ENCODE peak calls at places on chromosomes 12 and 14, in eight cellular contexts. D is heart left ventricle, Z is adrenal gland, F is esophagus squamous epithelium, J is left ventricle myocardium inferior, O is Caco-2, X is lung, A is neural progenitor cell. B is an unnamed sample. For H3K4me1 and H3K27me3, the result is how much of the 10 kb centered on the place peaks cover.

GRCh38 chr12:12302976-12303375 is 36.1 kb upstream of the LRP6 start:
- DNase-seq in Z (no peak), X (no peak), F (no peak), O (no peak), D (no peak), A (no peak), J (no peak), B (no peak)

GRCh38 chr14:101072070-101072469 is 168.5 kb upstream of the RTL1 start:
- DNase-seq in D (no peak), O (no peak), A (no peak), Z (no peak), J (no peak), F (no peak), X (no peak), B (no peak)

GRCh38 chr14:70721542-70721941 is 79.8 kb downstream of the TTC9 start:
- DNase-seq in O (no peak), A (no peak), Z (no peak), X (no peak), J (no peak), F (no peak), D (no peak), B (no peak)

GRCh38 chr12:12018454-12018853 is 52.3 kb upstream of the BCL2L14 start:
- DNase-seq in A (no peak), X (no peak), J (no peak), F (no peak), D (no peak), Z (no peak), O (peak), B (no peak)

GRCh38 chr12:25852792-25853191 is 105.7 kb upstream of the RASSF8 start:
- DNase-seq in X (no peak), D (no peak), Z (no peak), O (no peak), F (no peak), A (no peak), J (no peak), B (no peak)

GRCh38 chr12:77116277-77116676 is 50.9 kb upstream of the E2F7 start:
- DNase-seq in D (no peak), Z (no peak), J (no peak), F (no peak), O (no peak), A (no peak), X (no peak), B (no peak)

GRCh38 chr12:58285551-58285950 is 344.2 kb downstream of the ATP23 start:
- DNase-seq in X (no peak), J (no peak), O (no peak), A (peak), F (no peak), Z (no peak), D (no peak), B (peak)

GRCh38 chr14:101885254-101885576 is 79.2 kb upstream of the DYNC1H1 start:
- DNase-seq in J (no peak), A (no peak), X (no peak), O (no peak), F (no peak), D (no peak), Z (no peak), B (no peak)

GRCh38 chr12:10218021-10218420 is 5.3 kb downstream of the GABARAPL1 start:
- DNase-seq in X (no peak), Z (no peak), J (no peak), A (no peak), D (no peak), F (no peak), O (no peak), B (no peak)

GRCh38 chr14:59017285-59017965 is 171.0 kb upstream of the DAAM1 start:
- DNase-seq in D (no peak), O (no peak), Z (no peak), F (no peak), A (no peak), J (no peak), X (no peak), B (no peak)

GRCh38 chr14:73727181-73727580 is 13.0 kb upstream of the PNMA1 start:
- DNase-seq in D (no peak), J (no peak), Z (no peak), O (no peak), X (no peak), F (no peak), A (no peak), B (no peak)

GRCh38 chr12:31301311-31301710 is 24.6 kb downstream of the SINHCAF start:
- DNase-seq in O (no peak), Z (no peak), A (no peak), D (no peak), J (no peak), X (no peak), F (no peak), B (no peak)

GRCh38 chr12:121575051-121575450 is 5.8 kb downstream of the KDM2B start:
- DNase-seq in D (no peak), F (no peak), O (no peak), A (no peak), Z (no peak), J (no peak), X (no peak), B (no peak)

GRCh38 chr14:93269341-93270068 is 62.4 kb downstream of the UBR7 start:
- DNase-seq in A (peak), F (no peak), J (no peak), O (no peak), Z (no peak), D (no peak), X (no peak), B (no peak)

GRCh38 chr12:84689638-84690037 is 223.0 kb downstream of the SLC6A15 start:
- DNase-seq in A (no peak), J (no peak), Z (no peak), O (no peak), D (no peak), X (no peak), F (no peak), B (no peak)

GRCh38 chr12:75207338-75208083 is 2.1 kb downstream of the KCNC2 start:
- DNase-seq in A (peak), O (no peak), D (peak), J (no peak), Z (no peak), X (no peak), F (no peak), B (no peak)

GRCh38 chr14:89032086-89032649 is 207.7 kb downstream of the TTC8 start:
- DNase-seq in X (no peak), F (no peak), O (no peak), J (no peak), A (no peak), D (no peak), Z (no peak), B (no peak)

GRCh38 chr14:99267871-99268775 is 3.9 kb downstream of the BCL11B start:
- DNase-seq in A (no peak), Z (no peak), O (no peak), D (no peak), J (no peak), F (no peak), X (no peak), B (no peak)

GRCh38 chr14:54767450-54767849 is 135.2 kb downstream of the GCH1 start:
- DNase-seq in D (no peak), X (no peak), F (no peak), O (no peak), A (no peak), J (no peak), Z (no peak), B (no peak)

GRCh38 chr14:33578461-33579216 is 372.2 kb downstream of the EGLN3 start:
- DNase-seq in X (no peak), J (no peak), Z (no peak), D (no peak), O (no peak), F (no peak), A (no peak), B (no peak)

GRCh38 chr12:101923049-101923718 is 45.8 kb downstream of the DRAM1 start:
- DNase-seq in O (no peak), A (no peak), F (no peak), D (no peak), J (no peak), Z (no peak), X (no peak), B (no peak)

GRCh38 chr14:69715725-69716482 is 51.0 kb upstream of the SRSF5 start:
- DNase-seq in A (no peak), J (peak), X (peak), F (no peak), O (no peak), Z (peak), D (no peak), B (no peak)

DNA sequence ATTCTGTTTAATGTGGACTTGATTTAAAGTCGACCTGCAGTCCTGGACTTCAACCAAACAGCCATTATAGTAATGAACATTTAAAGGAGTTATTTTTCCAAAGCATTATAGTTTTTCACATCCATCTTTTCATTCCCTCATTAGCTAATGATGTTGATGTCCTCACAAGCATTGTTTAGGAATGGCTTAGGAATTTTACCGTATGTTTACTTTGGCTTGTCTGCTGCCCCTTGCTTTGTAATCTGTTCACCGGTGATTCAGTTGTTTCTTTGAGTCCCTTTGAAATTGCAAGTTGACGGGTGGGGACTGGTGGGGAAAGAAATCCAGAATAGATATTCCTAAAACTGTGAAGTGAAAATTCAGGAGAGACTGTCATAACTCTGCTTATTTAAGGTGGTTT is 25.4 kb downstream of the PRKCH start:
- DNase-seq in Z (no peak), X (no peak), A (no peak), J (no peak), D (no peak), O (no peak), F (no peak), B (no peak)
- H3K4me1 ChIP-seq in Z (under half), X (under half), A (under half), J (half or more), D (under half), O (under half), F (under half), B (under half)

DNA sequence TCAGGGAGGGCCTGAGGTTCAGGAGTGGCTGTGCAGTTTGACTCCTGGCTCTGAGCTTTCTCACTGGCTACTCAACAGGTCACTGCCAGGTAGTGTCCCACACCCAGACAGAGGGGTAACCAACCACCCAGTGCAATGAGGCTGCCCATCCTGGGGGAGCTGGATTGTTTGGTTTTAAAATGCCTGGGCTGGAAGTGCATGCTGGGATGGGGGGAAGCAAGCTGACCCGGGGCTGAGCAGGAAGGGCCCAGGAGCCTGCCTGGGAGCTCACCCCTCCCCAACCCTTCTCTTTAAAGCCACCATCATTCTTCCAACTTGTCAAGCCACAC is 12.6 kb upstream of the ABHD12B start:
- DNase-seq in X (no peak), J (no peak), Z (no peak), D (no peak), A (no peak), F (no peak), O (no peak), B (no peak)
- H3K4me3 ChIP-seq in X (no peak), J (peak), Z (peak), D (peak), A (no peak), F (peak), O (no peak), B (no peak)

DNA sequence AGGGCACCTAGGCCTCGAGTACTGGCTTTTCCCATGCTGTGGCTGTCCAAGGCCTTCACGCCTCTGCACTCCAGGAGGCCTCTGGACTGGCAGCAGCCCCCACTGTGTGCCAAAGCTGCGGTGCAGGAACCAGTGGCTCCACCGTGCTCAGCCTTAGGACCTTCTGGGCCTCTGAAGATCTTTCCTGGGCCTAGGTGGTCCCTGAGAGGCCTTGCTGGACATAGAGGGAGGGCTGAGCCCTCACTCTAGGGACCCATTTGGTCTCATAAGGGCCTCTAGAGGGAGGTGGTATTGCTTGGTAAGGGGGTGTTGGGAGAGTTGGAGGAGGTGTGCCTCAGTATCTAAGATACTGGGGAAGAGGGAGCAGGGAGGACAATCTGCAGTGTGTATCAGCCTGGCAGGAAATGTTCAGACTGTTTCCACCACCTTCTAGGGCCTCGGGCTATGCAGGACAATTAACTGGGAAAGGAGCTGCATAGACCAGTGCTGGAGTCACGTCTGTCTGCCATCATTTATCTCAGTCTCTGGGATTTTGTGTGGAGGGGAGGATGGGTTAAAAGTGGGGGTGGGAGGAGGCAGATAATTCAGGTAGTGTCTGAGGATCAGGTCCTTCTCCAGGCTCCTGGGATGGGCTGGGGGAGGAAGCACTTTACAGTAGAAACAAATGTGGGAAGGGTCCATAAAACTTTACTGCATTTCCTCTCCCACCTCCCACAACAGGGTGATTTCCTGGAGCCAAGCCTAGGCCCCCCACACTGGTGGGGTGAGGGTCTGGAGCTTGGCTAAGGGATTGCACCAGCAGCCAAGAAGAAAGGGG is 2.9 kb downstream of the HOXC5 start:
- DNase-seq in X (no peak), J (no peak), D (no peak), Z (no peak), F (no peak), O (no peak), A (no peak), B (no peak)
- H3K27me3 ChIP-seq in X (under half), J (half or more), D (half or more), Z (under half), F (half or more), O (under half), A (half or more), B (half or more)

DNA sequence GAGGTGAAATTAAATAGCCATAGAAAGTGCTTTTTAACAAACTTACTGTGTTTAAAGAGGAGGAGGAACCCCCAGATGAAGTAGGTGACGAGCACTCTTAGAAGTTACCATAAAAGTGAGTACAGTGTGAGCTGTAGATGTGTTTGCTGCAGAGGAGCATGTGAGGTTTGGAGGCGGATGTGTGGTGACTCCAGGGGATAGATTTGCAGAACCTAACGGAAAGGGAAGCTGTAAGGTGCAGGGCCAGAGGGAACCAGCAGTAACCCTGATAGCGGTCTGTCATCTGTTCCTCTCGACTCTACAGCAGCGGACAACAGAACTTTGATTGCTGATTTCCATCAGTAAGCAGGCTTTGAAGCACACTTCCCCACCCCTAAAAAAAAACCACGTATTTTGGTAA is 5.2 kb downstream of the CALM1 start:
- DNase-seq in X (no peak), O (no peak), Z (no peak), J (no peak), F (no peak), D (no peak), A (no peak), B (no peak)
- H3K4me1 ChIP-seq in X (under half), O (under half), Z (under half), J (half or more), F (under half), D (under half), A (under half), B (under half)

B was measured in HAP-1.